ENCODE peak calls at places on chromosomes 5 and 9, in seven cellular contexts. T is PC-3, E is heart left ventricle, I is GM23338, S is RWPE2, H is psoas muscle, U is K562. P is an unnamed sample.

GRCh38 chr5:173282916-173283315 is 45.3 kb downstream of the STC2 start:
- ATAC-seq in T (no peak), E (no peak), I (peak), S (no peak), H (no peak), U (no peak), P (no peak)

GRCh38 chr5:148393390-148393741 is 9.6 kb downstream of the FBXO38 start:
- ATAC-seq in T (peak), E (no peak), I (peak), S (no peak), H (no peak), U (no peak), P (no peak)

GRCh38 chr5:51890435-51891116 is 507.3 kb downstream of the ISL1 start:
- ATAC-seq in T (no peak), E (no peak), I (no peak), S (no peak), H (no peak), U (no peak), P (no peak)

GRCh38 chr5:135038829-135039525 is 4.9 kb upstream of the PITX1 start:
- ATAC-seq in T (no peak), E (no peak), I (peak), S (peak), H (peak), U (no peak), P (peak)

GRCh38 chr5:80191991-80192398 is 63.9 kb downstream of the SERINC5 start:
- ATAC-seq in T (no peak), E (peak), I (peak), S (no peak), H (peak), U (peak), P (no peak)

GRCh38 chr9:111008148-111009075 is 29.9 kb downstream of the LPAR1 start:
- ATAC-seq in T (no peak), E (no peak), I (no peak), S (no peak), H (no peak), U (no peak), P (no peak)

GRCh38 chr5:110096419-110096818 is 406.7 kb downstream of the MAN2A1 start:
- ATAC-seq in T (no peak), E (no peak), I (no peak), S (no peak), H (no peak), U (no peak), P (no peak)

GRCh38 chr9:68747043-68747533 is 42.0 kb downstream of the PIP5K1B start:
- ATAC-seq in T (no peak), E (no peak), I (no peak), S (no peak), H (no peak), U (peak), P (no peak)

GRCh38 chr5:171418982-171419662 is at the start of gene FGF18:
- ATAC-seq in T (peak), E (peak), I (peak), S (peak), H (peak), U (peak), P (peak)

GRCh38 chr5:56534102-56534501 is 281.2 kb upstream of the MAP3K1 start:
- ATAC-seq in T (peak), E (no peak), I (no peak), S (peak), H (no peak), U (peak), P (no peak)

GRCh38 chr9:133467101-133467500 is 7.3 kb downstream of the CACFD1 start:
- ATAC-seq in T (no peak), E (no peak), I (peak), S (no peak), H (no peak), U (no peak), P (no peak)

GRCh38 chr9:108973876-108974275 is 39.4 kb downstream of the CTNNAL1 start:
- ATAC-seq in T (no peak), E (peak), I (no peak), S (no peak), H (peak), U (no peak), P (no peak)

GRCh38 chr5:175417384-175417783 is 26.6 kb downstream of the DRD1 start:
- ATAC-seq in T (no peak), E (no peak), I (no peak), S (no peak), H (no peak), U (no peak), P (no peak)

GRCh38 chr5:68778467-68778866 is 315.3 kb upstream of the SLC30A5 start:
- ATAC-seq in T (no peak), E (no peak), I (no peak), S (no peak), H (no peak), U (no peak), P (no peak)

GRCh38 chr5:168892618-168893017 is 313.4 kb upstream of the PANK3 start:
- ATAC-seq in T (no peak), E (no peak), I (no peak), S (no peak), H (no peak), U (no peak), P (no peak)

GRCh38 chr9:122336189-122336588 is 34.6 kb upstream of the PTGS1 start:
- ATAC-seq in T (no peak), E (no peak), I (no peak), S (no peak), H (no peak), U (no peak), P (no peak)

GRCh38 chr5:94361161-94361560 is 257.2 kb downstream of the KIAA0825 start:
- ATAC-seq in T (no peak), E (no peak), I (no peak), S (no peak), H (no peak), U (no peak), P (no peak)
- H3K4me3 ChIP-seq in T (no peak), E (no peak), I (peak), S (no peak), H (no peak), U (no peak), P (no peak)

GRCh38 chr9:134655591-134656333 is 14.2 kb downstream of the COL5A1 start:
- ATAC-seq in T (peak), E (no peak), I (peak), S (peak), H (no peak), U (no peak), P (no peak)

GRCh38 chr9:134657666-134658377 is 16.2 kb downstream of the COL5A1 start:
- ATAC-seq in T (no peak), E (no peak), I (no peak), S (no peak), H (no peak), U (no peak), P (no peak)

GRCh38 chr9:134658378-134658955 is 16.9 kb downstream of the COL5A1 start:
- ATAC-seq in T (no peak), E (no peak), I (peak), S (no peak), H (no peak), U (no peak), P (no peak)

GRCh38 chr9:134655101-134655500 is 13.5 kb downstream of the COL5A1 start:
- ATAC-seq in T (no peak), E (no peak), I (no peak), S (no peak), H (no peak), U (no peak), P (no peak)

GRCh38 chr9:134656334-134657034 is 14.9 kb downstream of the COL5A1 start:
- ATAC-seq in T (peak), E (no peak), I (peak), S (peak), H (no peak), U (no peak), P (no peak)
- TF ChIP-seq CTCF in T (peak), E (no peak), I (peak), S (peak), H (no peak), U (no peak), P (no peak)

GRCh38 chr5:128535225-128535624 is 2.8 kb downstream of the FBN2 start:
- ATAC-seq in T (no peak), E (no peak), I (no peak), S (no peak), H (no peak), U (no peak), P (no peak)

GRCh38 chr5:128536861-128537305 is 1.2 kb downstream of the FBN2 start:
- ATAC-seq in T (no peak), E (no peak), I (peak), S (no peak), H (no peak), U (no peak), P (no peak)

GRCh38 chr5:128537999-128538248 is at the start of gene FBN2:
- ATAC-seq in T (no peak), E (no peak), I (peak), S (no peak), H (no peak), U (no peak), P (no peak)

GRCh38 chr5:128537306-128537998 is 593 bp downstream of the FBN2 start:
- ATAC-seq in T (peak), E (no peak), I (peak), S (peak), H (peak), U (no peak), P (peak)

GRCh38 chr5:128536229-128536860 is 1.7 kb downstream of the FBN2 start:
- ATAC-seq in T (no peak), E (no peak), I (peak), S (no peak), H (no peak), U (no peak), P (no peak)
- H3K4me3 ChIP-seq in T (peak), E (peak), I (peak), S (peak), H (peak), U (no peak), P (peak)

GRCh38 chr9:9498846-9499245 is 1114.0 kb downstream of the PTPRD start:
- ATAC-seq in T (no peak), E (no peak), I (no peak), S (no peak), H (no peak), U (no peak), P (no peak)

GRCh38 chr9:9498147-9498546 is 1114.7 kb downstream of the PTPRD start:
- ATAC-seq in T (no peak), E (no peak), I (no peak), S (no peak), H (no peak), U (no peak), P (no peak)

GRCh38 chr9:9504869-9505268 is 1107.9 kb downstream of the PTPRD start:
- ATAC-seq in T (no peak), E (no peak), I (no peak), S (no peak), H (no peak), U (no peak), P (no peak)

GRCh38 chr9:9494334-9494733 is 1118.5 kb downstream of the PTPRD start:
- ATAC-seq in T (no peak), E (no peak), I (no peak), S (no peak), H (no peak), U (no peak), P (no peak)

GRCh38 chr9:9499546-9499945 is 1113.3 kb downstream of the PTPRD start:
- ATAC-seq in T (no peak), E (no peak), I (no peak), S (no peak), H (no peak), U (no peak), P (no peak)
- TF ChIP-seq CTCF in T (no peak), E (no peak), I (no peak), S (no peak), H (no peak), U (no peak), P (no peak)

DNA sequence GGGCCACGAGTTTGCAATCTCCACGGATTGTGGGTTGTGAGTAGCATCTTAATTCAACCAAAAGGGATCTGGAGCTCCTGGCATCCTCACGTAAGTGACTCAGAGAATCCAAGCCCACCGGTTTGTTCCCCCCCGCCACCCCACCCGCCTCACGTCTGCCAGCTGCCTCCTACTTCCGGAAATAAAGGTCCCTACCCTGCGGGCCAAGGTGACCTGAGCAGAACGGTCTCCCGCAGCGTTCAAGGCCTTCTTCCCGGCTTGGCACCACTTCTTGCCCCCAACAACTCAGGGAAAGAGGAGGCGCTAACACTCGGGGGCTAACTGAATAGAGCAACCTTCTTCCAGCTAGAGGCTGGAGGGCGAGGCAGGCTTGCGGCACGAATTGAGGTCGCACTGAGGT is 8.8 kb upstream of the GPRIN1 start:
- ATAC-seq in T (no peak), E (no peak), I (peak), S (no peak), H (no peak), U (no peak), P (no peak)
- H3K4me3 ChIP-seq in T (no peak), E (no peak), I (peak), S (no peak), H (no peak), U (peak), P (no peak)

DNA sequence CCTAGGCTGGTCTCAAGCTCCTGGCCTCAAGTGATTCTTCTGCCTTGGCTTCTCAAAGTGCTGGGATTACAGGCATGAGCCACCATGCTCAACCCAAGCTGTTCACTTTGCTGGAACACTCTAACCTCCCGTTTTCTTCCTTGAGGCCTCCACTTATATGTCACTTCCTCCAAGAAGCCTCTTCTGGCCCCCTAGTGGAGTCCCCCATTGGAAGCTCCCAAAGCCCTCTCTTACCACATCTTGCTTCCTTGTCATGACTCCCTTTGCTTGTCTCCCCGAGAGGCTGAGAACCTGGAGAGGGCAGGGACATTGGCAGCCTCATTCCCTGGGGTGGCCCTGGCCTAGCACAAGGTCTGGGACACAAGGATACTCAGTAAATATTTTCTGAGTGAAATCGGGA is 80.8 kb downstream of the PDE6A start:
- ATAC-seq in T (no peak), E (no peak), I (no peak), S (no peak), H (no peak), U (peak), P (no peak)
- TF ChIP-seq CTCF in T (no peak), E (no peak), I (peak), S (no peak), H (no peak), U (peak), P (no peak)

P was measured in gastroesophageal sphincter.